ENCODE peak calls at places on chromosomes 13 and 19, in four cellular contexts. F is testis, I is D341Med, Y is T follicular helper cell. L is an unnamed sample.

GRCh38 chr19:5926641-5927438 is 12.8 kb downstream of the CAPS start:
- DNase-seq in Y (no peak), I (no peak), F (peak; percentile 74), L (peak; percentile 70)

GRCh38 chr13:29059837-29060236 is 239.7 kb downstream of the MTUS2 start:
- DNase-seq in Y (no peak), I (no peak), F (no peak), L (no peak)

GRCh38 chr13:46386426-46386995 is 541 bp downstream of the RUBCNL start:
- DNase-seq in Y (no peak), F (peak; percentile 21), I (no peak), L (no peak)

GRCh38 chr19:45154064-45154827 is 6.5 kb downstream of the NKPD1 start:
- DNase-seq in I (no peak), Y (no peak), F (peak; percentile 62), L (peak; percentile 89)

GRCh38 chr13:57582032-57582431 is 49.5 kb upstream of the PCDH17 start:
- DNase-seq in I (peak; percentile 34), Y (no peak), F (no peak), L (no peak)

GRCh38 chr19:47389150-47389556 is 30.2 kb downstream of the MEIS3 start:
- DNase-seq in I (no peak), Y (no peak), F (no peak), L (peak; percentile 51)

GRCh38 chr13:32300406-32300805 is 14.8 kb downstream of the ZAR1L start:
- DNase-seq in Y (no peak), I (no peak), F (no peak), L (no peak)

GRCh38 chr13:94556646-94557045 is 39.3 kb downstream of the TGDS start:
- DNase-seq in I (no peak), Y (no peak), F (no peak), L (no peak)

GRCh38 chr13:43805681-43806128 is 18.9 kb upstream of the ENOX1 start:
- DNase-seq in Y (no peak), F (no peak), I (no peak), L (no peak)

GRCh38 chr19:532578-533484 is 1.3 kb downstream of the CDC34 start:
- DNase-seq in F (peak; percentile 67), I (peak; percentile 73), Y (peak; percentile 40), L (peak; percentile 88)

GRCh38 chr13:39455534-39456175 is 147.3 kb downstream of the LHFPL6 start:
- DNase-seq in F (no peak), I (no peak), Y (no peak), L (no peak)

GRCh38 chr13:100544866-100545683 is 43.5 kb downstream of the GGACT start:
- DNase-seq in Y (no peak), I (no peak), F (no peak), L (peak; percentile 28)

GRCh38 chr13:41827507-41828213 is 133.2 kb downstream of the VWA8 start:
- DNase-seq in F (no peak), Y (no peak), I (no peak), L (peak; percentile 70)

GRCh38 chr13:23470706-23471610 is 37.5 kb upstream of the SACS start:
- DNase-seq in F (no peak), Y (no peak), I (no peak), L (no peak)

GRCh38 chr13:98556417-98556816 is 20.5 kb downstream of the STK24 start:
- DNase-seq in I (no peak), F (no peak), Y (no peak), L (no peak)

GRCh38 chr19:18650468-18651001 is 13.7 kb downstream of the KLHL26 start:
- DNase-seq in Y (no peak), F (peak; percentile 64), I (no peak), L (peak; percentile 62)

GRCh38 chr19:45547965-45548609 is 36.5 kb downstream of the OPA3 start:
- DNase-seq in F (no peak), I (no peak), Y (no peak), L (no peak)

GRCh38 chr19:11612816-11613511 is 15.7 kb downstream of the ZNF627 start:
- DNase-seq in I (no peak), Y (no peak), F (no peak), L (no peak)

GRCh38 chr13:98397221-98397620 is 179.7 kb downstream of the STK24 start:
- DNase-seq in I (no peak), Y (no peak), F (no peak), L (no peak)

GRCh38 chr19:29277107-29277506 is 64.2 kb upstream of the UQCRFS1 start:
- DNase-seq in I (no peak), F (no peak), Y (peak; percentile 7), L (peak; percentile 50)

GRCh38 chr19:49861541-49862410 is 5.6 kb downstream of the PNKP start:
- DNase-seq in Y (no peak), I (no peak), F (peak; percentile 58), L (peak; percentile 65)

GRCh38 chr19:29819300-29819699 is 7.5 kb downstream of the CCNE1 start:
- DNase-seq in Y (no peak), I (no peak), F (no peak), L (no peak)

GRCh38 chr13:20993661-20994440 is 67.5 kb downstream of the LATS2 start:
- DNase-seq in Y (no peak), I (no peak), F (peak; percentile 7), L (no peak)

GRCh38 chr13:113835461-113836274 is 28.2 kb downstream of the GAS6 start:
- DNase-seq in Y (no peak), F (no peak), I (peak; percentile 64), L (no peak)

GRCh38 chr13:45370922-45371406 is 30.0 kb upstream of the TPT1 start:
- DNase-seq in Y (peak; percentile 28), F (peak; percentile 72), I (peak; percentile 91), L (peak; percentile 54)

GRCh38 chr19:17522988-17523872 is 11.8 kb downstream of the PGLS start:
- DNase-seq in I (no peak), Y (no peak), F (peak; percentile 44), L (peak; percentile 54)

GRCh38 chr13:23427342-23428182 is 5.9 kb downstream of the SACS start:
- DNase-seq in F (peak; percentile 33), I (no peak), Y (no peak), L (peak; percentile 56)

GRCh38 chr19:45981350-45981749 is 7.7 kb upstream of the NOVA2 start:
- DNase-seq in F (no peak), I (no peak), Y (no peak), L (peak; percentile 71)

GRCh38 chr13:97254809-97255208 is 32.7 kb downstream of the MBNL2 start:
- DNase-seq in F (no peak), I (no peak), Y (no peak), L (no peak)

GRCh38 chr19:49889687-49890348 is 6.9 kb downstream of the IL4I1 start:
- DNase-seq in F (peak; percentile 79), I (peak; percentile 34), Y (peak; percentile 63), L (peak; percentile 83)

GRCh38 chr13:52696566-52696965 is 43.1 kb downstream of the CNMD start:
- DNase-seq in F (no peak), I (no peak), Y (no peak), L (no peak)

GRCh38 chr13:28466151-28466550 is 28.8 kb downstream of the FLT1 start:
- DNase-seq in F (no peak), I (no peak), Y (no peak), L (no peak)

GRCh38 chr19:42074513-42075363 is 1.2 kb upstream of the ZNF574 start:
- DNase-seq in I (no peak), Y (no peak), F (peak; percentile 48), L (peak; percentile 35)

GRCh38 chr13:50829226-50829625 is 14.3 kb downstream of the DLEU7 start:
- DNase-seq in I (no peak), F (no peak), Y (no peak), L (no peak)

GRCh38 chr19:45814166-45814780 is 835 bp downstream of the RSPH6A start:
- DNase-seq in I (no peak), F (no peak), Y (no peak), L (no peak)

GRCh38 chr19:30686252-30686762 is 314.1 kb downstream of the ZNF536 start:
- DNase-seq in F (no peak), I (peak; percentile 62), Y (no peak), L (no peak)

GRCh38 chr13:87798536-87798935 is 127.4 kb downstream of the SLITRK5 start:
- DNase-seq in Y (no peak), F (no peak), I (peak; percentile 35), L (no peak)